ENCODE peak calls at places on chromosome 17, in five cellular contexts. One of them, this sample, is unnamed.

GRCh38 chr17:62888148-62888547 is 77.9 kb upstream of the TANC2 start:
- DNase-seq in mesenchymal stem cell: no peak
- DNase-seq in mesendoderm: no peak
- DNase-seq in neuronal stem cell: no peak
- DNase-seq in IMR-90: no peak
- DNase-seq in this sample: no peak

GRCh38 chr17:15917439-15918027 is 27.4 kb upstream of the ADORA2B start:
- DNase-seq in mesendoderm: no peak
- DNase-seq in neuronal stem cell: no peak
- DNase-seq in mesenchymal stem cell: no peak
- DNase-seq in IMR-90: no peak
- DNase-seq in this sample: peak

GRCh38 chr17:19812407-19812806 is 55.3 kb downstream of the ULK2 start:
- DNase-seq in mesendoderm: peak
- DNase-seq in mesenchymal stem cell: peak
- DNase-seq in IMR-90: peak
- DNase-seq in neuronal stem cell: no peak
- DNase-seq in this sample: no peak

GRCh38 chr17:8287651-8288335 is 677 bp upstream of the RANGRF start:
- DNase-seq in neuronal stem cell: no peak
- DNase-seq in mesendoderm: no peak
- DNase-seq in IMR-90: no peak
- DNase-seq in mesenchymal stem cell: no peak
- DNase-seq in this sample: no peak

GRCh38 chr17:61475726-61476125 is 23.5 kb downstream of the TBX4 start:
- DNase-seq in IMR-90: peak
- DNase-seq in mesenchymal stem cell: peak
- DNase-seq in mesendoderm: no peak
- DNase-seq in neuronal stem cell: no peak
- DNase-seq in this sample: peak

GRCh38 chr17:36070427-36070826 is 6.4 kb downstream of the CCL18 start:
- DNase-seq in IMR-90: no peak
- DNase-seq in mesenchymal stem cell: no peak
- DNase-seq in mesendoderm: no peak
- DNase-seq in neuronal stem cell: no peak
- DNase-seq in this sample: no peak

GRCh38 chr17:37065486-37066321 is 117.0 kb downstream of the AATF start:
- DNase-seq in neuronal stem cell: no peak
- DNase-seq in mesendoderm: no peak
- DNase-seq in IMR-90: no peak
- DNase-seq in mesenchymal stem cell: no peak
- DNase-seq in this sample: peak

GRCh38 chr17:4839965-4840892 is 7.1 kb downstream of the MINK1 start:
- DNase-seq in IMR-90: peak
- DNase-seq in mesenchymal stem cell: peak
- DNase-seq in mesendoderm: no peak
- DNase-seq in neuronal stem cell: no peak
- DNase-seq in this sample: no peak

GRCh38 chr17:40058151-40058784 is 4.1 kb upstream of the MED24 start:
- DNase-seq in neuronal stem cell: no peak
- DNase-seq in IMR-90: peak
- DNase-seq in mesendoderm: no peak
- DNase-seq in mesenchymal stem cell: peak
- DNase-seq in this sample: no peak

DNA sequence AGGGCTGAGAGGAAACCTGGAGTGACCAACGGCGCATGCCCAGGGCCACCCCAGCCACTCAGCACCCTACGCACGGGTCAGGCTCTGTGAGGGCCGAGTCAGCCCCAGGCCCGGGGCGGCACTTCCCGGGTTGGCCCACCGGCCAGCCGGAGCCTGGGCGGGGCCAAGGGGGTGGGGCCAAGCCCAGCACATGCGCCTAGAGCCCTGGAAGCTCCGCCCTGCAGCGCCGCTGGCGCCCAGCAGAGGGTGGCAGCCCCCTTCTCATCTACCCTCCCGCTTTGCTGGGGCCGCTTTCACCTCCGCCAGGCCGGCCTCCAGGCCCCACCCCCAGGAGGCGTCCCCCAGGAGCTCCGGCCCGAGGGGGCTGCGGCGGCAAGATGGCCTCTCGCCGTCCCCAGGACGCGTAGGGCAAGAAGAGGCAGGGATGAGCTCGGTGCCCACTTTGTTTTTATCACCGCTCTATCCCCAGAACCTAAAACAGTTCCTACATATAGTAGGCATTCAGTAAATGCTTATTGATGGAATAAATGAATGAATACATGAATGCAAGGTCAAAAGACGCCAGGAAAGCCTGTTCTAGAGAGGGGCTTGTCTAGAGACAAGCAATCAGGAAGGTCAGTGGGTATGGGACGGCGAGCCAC is 31.3 kb downstream of the MYO18A start:
- DNase-seq in mesenchymal stem cell: peak
- DNase-seq in mesendoderm: peak
- DNase-seq in neuronal stem cell: peak
- DNase-seq in IMR-90: peak
- DNase-seq in this sample: peak
- H3K18ac ChIP-seq in mesenchymal stem cell: peak
- H3K18ac ChIP-seq in mesendoderm: peak
- H3K18ac ChIP-seq in neuronal stem cell: peak
- H3K18ac ChIP-seq in IMR-90: peak
- H3K18ac ChIP-seq in this sample: no peak

GRCh38 chr17:1485748-1486376 is 6.6 kb downstream of the MYO1C start:
- DNase-seq in IMR-90: peak
- DNase-seq in mesendoderm: peak
- DNase-seq in neuronal stem cell: no peak
- DNase-seq in mesenchymal stem cell: peak
- DNase-seq in this sample: peak

GRCh38 chr17:1484586-1485310 is 7.7 kb downstream of the MYO1C start:
- DNase-seq in mesendoderm: peak
- DNase-seq in IMR-90: no peak
- DNase-seq in mesenchymal stem cell: peak
- DNase-seq in neuronal stem cell: peak
- DNase-seq in this sample: peak

GRCh38 chr17:1486802-1487695 is 5.4 kb downstream of the MYO1C start:
- DNase-seq in IMR-90: no peak
- DNase-seq in mesenchymal stem cell: peak
- DNase-seq in mesendoderm: peak
- DNase-seq in neuronal stem cell: peak
- DNase-seq in this sample: peak

GRCh38 chr17:1484060-1484535 is 8.4 kb downstream of the MYO1C start:
- DNase-seq in mesendoderm: no peak
- DNase-seq in IMR-90: no peak
- DNase-seq in mesenchymal stem cell: no peak
- DNase-seq in neuronal stem cell: no peak
- DNase-seq in this sample: peak

DNA sequence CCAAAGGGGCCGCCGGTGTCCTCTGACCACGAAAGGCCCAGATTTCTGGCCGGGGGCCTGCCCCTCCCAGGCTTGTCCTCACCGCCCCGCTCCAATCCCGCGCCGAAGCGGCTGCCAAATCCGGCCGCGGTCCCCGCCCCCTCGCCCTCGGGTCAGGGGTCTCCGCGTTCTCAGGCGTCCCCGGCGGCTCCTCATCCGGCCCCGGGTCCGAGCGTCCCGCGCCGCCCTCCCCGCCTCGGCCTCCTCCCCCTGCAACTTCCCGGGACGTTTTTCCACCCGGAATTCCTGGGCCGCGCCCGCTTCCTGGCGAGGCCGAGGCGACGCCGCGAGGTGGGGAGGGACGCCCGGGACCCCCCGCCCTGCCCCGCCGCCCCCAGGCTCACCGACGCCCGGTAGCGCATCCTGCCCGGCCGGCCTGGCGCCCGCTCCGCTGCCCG is 7.2 kb downstream of the MYO1C start:
- DNase-seq in IMR-90: no peak
- DNase-seq in neuronal stem cell: peak
- DNase-seq in mesendoderm: peak
- DNase-seq in mesenchymal stem cell: peak
- DNase-seq in this sample: peak
- H2AK5ac ChIP-seq in IMR-90: peak
- H2AK5ac ChIP-seq in neuronal stem cell: peak
- H2AK5ac ChIP-seq in mesendoderm: no peak
- H2AK5ac ChIP-seq in mesenchymal stem cell: no peak
- H2AK5ac ChIP-seq in this sample: no peak

GRCh38 chr17:50785126-50785525 is 17.8 kb upstream of the ANKRD40CL start:
- DNase-seq in mesendoderm: no peak
- DNase-seq in IMR-90: no peak
- DNase-seq in neuronal stem cell: no peak
- DNase-seq in mesenchymal stem cell: no peak
- DNase-seq in this sample: no peak

GRCh38 chr17:50785942-50786570 is 18.7 kb upstream of the ANKRD40CL start:
- DNase-seq in mesendoderm: no peak
- DNase-seq in neuronal stem cell: no peak
- DNase-seq in mesenchymal stem cell: peak
- DNase-seq in IMR-90: peak
- DNase-seq in this sample: no peak

GRCh38 chr17:50783905-50784304 is 16.6 kb upstream of the ANKRD40CL start:
- DNase-seq in mesendoderm: no peak
- DNase-seq in mesenchymal stem cell: no peak
- DNase-seq in neuronal stem cell: no peak
- DNase-seq in IMR-90: no peak
- DNase-seq in this sample: no peak

GRCh38 chr17:50790619-50791018 is 23.3 kb upstream of the ANKRD40CL start:
- DNase-seq in IMR-90: no peak
- DNase-seq in neuronal stem cell: no peak
- DNase-seq in mesendoderm: no peak
- DNase-seq in mesenchymal stem cell: no peak
- DNase-seq in this sample: no peak

GRCh38 chr17:50787106-50787505 is 19.8 kb upstream of the ANKRD40CL start:
- DNase-seq in IMR-90: no peak
- DNase-seq in neuronal stem cell: no peak
- DNase-seq in mesendoderm: no peak
- DNase-seq in mesenchymal stem cell: no peak
- DNase-seq in this sample: no peak
- H3K18ac ChIP-seq in IMR-90: peak
- H3K18ac ChIP-seq in neuronal stem cell: peak
- H3K18ac ChIP-seq in mesendoderm: no peak
- H3K18ac ChIP-seq in mesenchymal stem cell: peak
- H3K18ac ChIP-seq in this sample: peak

GRCh38 chr17:79706931-79707382 is 23.8 kb upstream of the ENPP7 start:
- DNase-seq in IMR-90: no peak
- DNase-seq in mesenchymal stem cell: no peak
- DNase-seq in neuronal stem cell: no peak
- DNase-seq in mesendoderm: no peak
- DNase-seq in this sample: peak

GRCh38 chr17:79704691-79705090 is 26.1 kb upstream of the ENPP7 start:
- DNase-seq in mesendoderm: peak
- DNase-seq in IMR-90: no peak
- DNase-seq in mesenchymal stem cell: no peak
- DNase-seq in neuronal stem cell: no peak
- DNase-seq in this sample: no peak

GRCh38 chr17:79707441-79707850 is 23.3 kb upstream of the ENPP7 start:
- DNase-seq in neuronal stem cell: no peak
- DNase-seq in IMR-90: no peak
- DNase-seq in mesendoderm: no peak
- DNase-seq in mesenchymal stem cell: no peak
- DNase-seq in this sample: peak

GRCh38 chr17:79707931-79708891 is 22.5 kb upstream of the ENPP7 start:
- DNase-seq in mesenchymal stem cell: peak
- DNase-seq in mesendoderm: peak
- DNase-seq in neuronal stem cell: peak
- DNase-seq in IMR-90: peak
- DNase-seq in this sample: peak

DNA sequence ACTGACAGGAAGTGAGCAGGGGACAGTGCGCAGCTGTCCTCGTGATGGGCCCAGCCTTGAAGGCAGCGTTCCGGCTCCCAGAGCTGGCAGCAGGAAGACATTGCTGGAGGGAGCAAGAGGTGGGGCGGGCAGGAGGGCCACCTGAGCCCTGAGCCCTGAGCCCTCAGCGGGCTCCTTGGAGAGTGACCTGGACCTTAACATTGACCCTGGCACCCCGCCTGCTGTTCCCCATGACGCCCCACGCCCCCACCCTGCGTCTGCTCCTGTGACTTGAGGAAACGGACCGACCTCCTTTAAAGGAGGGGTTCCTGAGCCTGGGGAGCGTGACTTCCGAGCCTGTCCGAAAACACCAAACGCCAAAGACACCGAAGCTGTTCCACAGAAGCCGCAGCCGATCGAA is 25.1 kb upstream of the ENPP7 start:
- DNase-seq in IMR-90: no peak
- DNase-seq in mesenchymal stem cell: no peak
- DNase-seq in neuronal stem cell: no peak
- DNase-seq in mesendoderm: no peak
- DNase-seq in this sample: no peak
- H2AK5ac ChIP-seq in IMR-90: no peak
- H2AK5ac ChIP-seq in mesenchymal stem cell: no peak
- H2AK5ac ChIP-seq in neuronal stem cell: no peak
- H2AK5ac ChIP-seq in mesendoderm: no peak
- H2AK5ac ChIP-seq in this sample: no peak